ENCODE peak calls at places on chromosomes 4 and X, in nine cellular contexts. Q is stimulated activated CD8-positive, alpha-beta memory T cell treated with anti-CD3 and anti-CD28 coated beads, Interleukin-15, amount 100 ng/mL, for 24 hours; T is skeletal muscle cell; H is omental fat pad; B is hypothalamus; O is osteoblast; W is iPS-NIHi11; U is CD4-positive, alpha-beta T cell; E is stimulated activated effector memory CD8-positive, alpha-beta T cell treated with anti-CD3 and anti-CD28 coated beads, Interleukin-12 subunit alpha, Interleukin-12 subunit beta, amount 100 ng/mL, for 72 hours. D is an unnamed sample.

GRCh38 chrX:44435047-44435446 is 91.6 kb upstream of the EFHC2 start:
- DNase-seq in Q (no peak), T (no peak), H (no peak), B (no peak), O (no peak), W (no peak), U (no peak), E (no peak), D (no peak)

GRCh38 chr4:86091201-86091600 is 268.7 kb downstream of the MAPK10 start:
- DNase-seq in Q (no peak), T (no peak), H (no peak), B (no peak), O (no peak), W (no peak), U (no peak), E (no peak), D (no peak)

GRCh38 chrX:83819304-83819703 is 41.6 kb upstream of the CYLC1 start:
- DNase-seq in Q (no peak), T (no peak), H (no peak), B (no peak), O (no peak), W (peak), U (no peak), E (no peak), D (no peak)

GRCh38 chrX:10296581-10296980 is 139.8 kb downstream of the CLCN4 start:
- DNase-seq in Q (no peak), T (peak), H (no peak), B (no peak), O (no peak), W (no peak), U (no peak), E (no peak), D (no peak)

GRCh38 chr4:74364649-74365491 is at the start of gene EREG:
- DNase-seq in Q (no peak), T (peak), H (no peak), B (no peak), O (peak), W (peak), U (no peak), E (no peak), D (no peak)

GRCh38 chr4:20109395-20109794 is 142.3 kb upstream of the SLIT2 start:
- DNase-seq in Q (no peak), T (no peak), H (no peak), B (no peak), O (no peak), W (no peak), U (no peak), E (no peak), D (no peak)

GRCh38 chr4:4430492-4431195 is 43.7 kb downstream of the NSG1 start:
- DNase-seq in Q (no peak), T (peak), H (no peak), B (no peak), O (peak), W (peak), U (peak), E (peak), D (peak)

GRCh38 chr4:113384600-113384999 is 335.1 kb downstream of the ANK2 start:
- DNase-seq in Q (no peak), T (peak), H (no peak), B (no peak), O (no peak), W (no peak), U (no peak), E (no peak), D (no peak)

GRCh38 chr4:36385951-36386561 is 104.6 kb downstream of the DTHD1 start:
- DNase-seq in Q (no peak), T (no peak), H (no peak), B (no peak), O (no peak), W (no peak), U (peak), E (peak), D (peak)

GRCh38 chrX:107483976-107484726 is 34.7 kb downstream of the FRMPD3 start:
- DNase-seq in Q (no peak), T (peak), H (no peak), B (no peak), O (no peak), W (peak), U (no peak), E (no peak), D (no peak)

GRCh38 chrX:47862680-47863079 is 26.0 kb downstream of the ZNF81 start:
- DNase-seq in Q (no peak), T (no peak), H (no peak), B (no peak), O (no peak), W (no peak), U (no peak), E (no peak), D (no peak)